ENCODE peak calls at places on chromosomes 13 and 19, in seven cellular contexts. A is K562, R is H1, O is HCT116, X is HepG2, S is GM12878, U is SK-N-SH. C is an unnamed sample.

GRCh38 chr13:47005761-47006414 is 109.0 kb upstream of the HTR2A start:
- DNase-seq in X (no peak), R (no peak), O (no peak), S (no peak), A (no peak), U (no peak), C (no peak)

GRCh38 chr13:72990883-72991282 is 67.9 kb upstream of the KLF5 start:
- DNase-seq in U (no peak), R (no peak), S (no peak), A (no peak), O (no peak), X (no peak), C (no peak)

GRCh38 chr19:6481541-6482342 is at the start of gene DENND1C:
- DNase-seq in R (no peak), O (no peak), S (peak; percentile 45), U (peak; percentile 71), A (peak; percentile 75), X (peak; percentile 47), C (no peak)

GRCh38 chr19:30444686-30445232 is 72.6 kb downstream of the ZNF536 start:
- DNase-seq in U (no peak), A (no peak), S (no peak), O (no peak), R (no peak), X (no peak), C (no peak)

GRCh38 chr13:22748866-22749586 is 431.8 kb upstream of the SGCG start:
- DNase-seq in R (no peak), A (no peak), X (no peak), S (no peak), O (no peak), U (no peak), C (no peak)

GRCh38 chr13:46492946-46493345 is 60.0 kb upstream of the LRCH1 start:
- DNase-seq in U (peak; percentile 46), S (no peak), O (peak; percentile 32), A (peak; percentile 13), R (no peak), X (peak; percentile 22), C (no peak)

GRCh38 chr13:31250435-31250834 is 50.7 kb downstream of the B3GLCT start:
- DNase-seq in X (no peak), O (no peak), R (no peak), A (no peak), S (no peak), U (no peak), C (no peak)

GRCh38 chr13:98216135-98216565 is 39.1 kb upstream of the RNF113B start:
- DNase-seq in O (peak; percentile 33), R (no peak), S (no peak), U (peak; percentile 44), X (no peak), A (no peak), C (no peak)

GRCh38 chr13:113122571-113123225 is at the start of gene F10:
- DNase-seq in A (peak; percentile 65), R (no peak), X (peak; percentile 95), U (peak; percentile 96), S (no peak), O (peak; percentile 50), C (no peak)

GRCh38 chr13:98942997-98943396 is 34.9 kb downstream of the DOCK9 start:
- DNase-seq in U (no peak), S (no peak), O (no peak), A (no peak), X (no peak), R (no peak), C (no peak)

GRCh38 chr19:11261431-11261901 is 858 bp downstream of the DOCK6 start:
- DNase-seq in O (no peak), R (no peak), S (no peak), U (peak; percentile 69), X (no peak), A (no peak), C (no peak)

GRCh38 chr19:15869109-15869555 is 28.7 kb downstream of the CYP4F2 start:
- DNase-seq in O (peak; percentile 71), S (no peak), X (peak; percentile 60), R (no peak), U (peak; percentile 66), A (peak; percentile 88), C (peak; percentile 69)

GRCh38 chr19:45770192-45771101 is 1.4 kb upstream of the SIX5 start:
- DNase-seq in S (peak; percentile 76), X (peak; percentile 96), O (peak; percentile 96), U (peak; percentile 96), A (peak; percentile 98), R (peak; percentile 95), C (peak; percentile 98)

GRCh38 chr19:40923934-40924391 is 41.9 kb upstream of the CYP2A7 start:
- DNase-seq in S (no peak), U (no peak), A (no peak), R (no peak), X (no peak), O (no peak), C (no peak)

GRCh38 chr13:24511019-24511823 is 1.4 kb downstream of the PARP4 start:
- DNase-seq in X (peak; percentile 26), O (peak; percentile 65), R (no peak), A (peak; percentile 30), U (peak; percentile 32), S (peak; percentile 63), C (peak; percentile 25)

GRCh38 chr19:42071247-42071646 is 1.2 kb upstream of the GRIK5 start:
- DNase-seq in O (no peak), R (no peak), S (no peak), A (no peak), X (no peak), U (no peak), C (no peak)

GRCh38 chr19:42068361-42068755 is 1.6 kb downstream of the GRIK5 start:
- DNase-seq in A (no peak), U (no peak), X (no peak), S (no peak), R (no peak), O (no peak), C (no peak)

GRCh38 chr19:42067315-42067888 is 2.6 kb downstream of the GRIK5 start:
- DNase-seq in X (no peak), R (no peak), O (no peak), A (no peak), U (no peak), S (no peak), C (no peak)

GRCh38 chr19:42069619-42070293 is at the start of gene GRIK5:
- DNase-seq in U (peak; percentile 77), S (no peak), R (no peak), O (no peak), A (no peak), X (no peak), C (no peak)

DNA sequence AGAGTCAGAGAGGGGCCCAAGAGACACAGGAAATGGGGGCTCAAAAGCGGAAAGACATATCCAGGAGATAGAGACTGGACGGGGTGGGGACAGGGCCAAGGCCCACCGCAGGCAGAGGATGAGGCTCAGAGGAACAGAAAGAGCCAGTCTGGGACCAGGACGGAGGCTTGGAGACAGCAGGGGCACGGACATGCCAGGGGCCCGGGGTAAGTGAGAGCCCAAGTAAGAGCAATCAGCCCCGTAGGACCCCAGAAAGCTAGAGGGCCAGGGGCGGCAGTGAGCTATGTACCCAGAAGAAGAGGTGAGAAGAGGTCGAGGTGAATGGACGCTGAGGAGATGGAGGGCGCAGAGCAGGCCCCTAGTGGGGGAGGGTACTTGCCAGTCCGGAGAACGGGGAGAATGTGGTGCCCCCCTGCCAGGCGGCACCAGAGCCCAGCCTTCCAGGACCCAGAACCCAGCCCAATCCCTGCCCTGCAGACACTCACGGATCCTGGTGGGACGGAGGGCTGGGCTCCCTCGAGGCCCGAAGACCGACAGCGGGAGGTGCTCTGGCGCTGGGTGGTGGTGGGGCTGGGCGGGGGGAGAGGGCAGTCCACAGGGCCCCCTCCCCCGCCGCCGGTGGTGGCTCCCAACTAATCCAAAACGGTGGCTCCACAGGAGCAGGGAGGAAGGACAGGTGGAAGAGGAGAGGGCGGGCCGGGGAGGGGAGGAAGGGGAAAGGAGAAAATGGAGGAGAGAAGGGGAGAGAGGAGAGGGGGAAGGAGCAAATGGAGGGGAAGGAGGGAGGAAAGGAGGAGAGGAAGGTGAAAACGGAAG is 1.0 kb downstream of the GRIK5 start:
- DNase-seq in X (no peak), S (no peak), U (peak; percentile 67), A (no peak), O (no peak), R (no peak), C (no peak)
- TF ChIP-seq JUND in X (no peak), S (no peak), U (no peak), A (no peak), O (no peak), R (no peak), C (no peak)

DNA sequence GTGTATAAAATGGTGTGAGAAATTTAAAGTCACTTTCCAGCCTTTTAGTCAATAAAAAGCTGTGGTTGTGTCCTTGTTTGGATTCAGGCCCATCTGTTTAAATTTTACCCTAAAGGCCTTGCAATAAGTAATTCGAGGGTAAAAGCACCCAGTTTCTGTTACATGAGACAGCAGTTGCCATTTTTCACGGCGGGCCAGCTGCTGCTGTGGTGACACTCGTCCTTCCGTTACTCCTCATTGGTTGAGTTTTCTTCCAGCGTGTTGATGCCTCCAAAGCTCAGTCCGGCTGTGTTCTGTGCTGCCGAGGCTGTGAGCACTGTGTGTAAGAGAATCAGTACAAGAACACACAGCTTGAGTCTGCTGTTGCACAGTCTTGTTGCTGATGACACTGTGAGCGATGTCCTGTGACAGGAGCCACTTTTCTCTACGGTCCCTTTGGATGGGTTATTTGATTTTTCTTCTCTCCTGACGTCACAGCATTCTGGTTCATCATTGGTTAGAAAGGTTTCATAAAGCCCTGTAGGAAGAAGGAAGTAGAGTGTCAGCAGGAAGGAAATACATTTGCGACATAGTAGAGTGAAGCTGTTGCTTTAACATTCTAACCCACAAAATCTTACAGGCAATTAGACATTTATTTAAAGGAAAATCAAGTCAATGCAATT is 602.5 kb upstream of the ARGLU1 start:
- DNase-seq in X (no peak), R (no peak), U (peak; percentile 57), S (no peak), A (no peak), O (no peak), C (no peak)
- TF ChIP-seq JUND in X (no peak), R (no peak), U (no peak), S (no peak), A (no peak), O (no peak), C (no peak)

DNA sequence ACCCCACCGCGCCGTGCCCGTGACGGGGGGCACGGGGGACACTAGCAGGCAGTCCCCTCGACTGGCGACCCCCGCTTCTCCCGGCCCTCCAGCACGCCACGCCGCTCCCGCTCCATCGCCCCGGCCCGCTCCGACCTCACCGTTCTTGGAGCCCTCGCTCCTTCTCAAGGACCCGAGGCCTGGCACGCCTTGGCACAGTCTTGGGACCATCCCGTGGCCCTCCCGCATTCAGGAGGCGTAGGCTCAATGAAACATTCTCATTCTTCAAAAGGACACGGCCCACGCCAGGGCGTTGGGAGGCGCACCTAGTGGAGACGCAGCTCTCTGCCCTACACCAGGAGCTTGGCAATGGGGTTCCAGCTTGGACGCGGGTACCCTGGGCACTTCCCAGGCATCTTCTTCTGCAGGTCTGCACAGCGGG is 473 bp upstream of the CERS1 start:
- DNase-seq in A (no peak), X (no peak), U (peak; percentile 62), O (no peak), R (no peak), S (no peak), C (no peak)
- TF ChIP-seq JUND in A (no peak), X (no peak), U (no peak), O (no peak), R (no peak), S (no peak), C (no peak)

GRCh38 chr19:2083174-2083854 is 12.8 kb downstream of the MOB3A start:
- DNase-seq in A (no peak), O (no peak), R (no peak), S (no peak), U (peak; percentile 23), X (no peak), C (no peak)
- TF ChIP-seq JUND in A (no peak), O (no peak), R (no peak), S (no peak), U (no peak), X (no peak), C (no peak)

C was measured in T47D.